ENCODE peak calls at places on chromosomes 4 and X, in eight cellular contexts. C is erythroblast, P is transverse colon, Z is testis, S is ovary, N is adrenal gland, H is prostate gland, A is uterus. J is an unnamed sample.

GRCh38 chrX:145694048-145694447 is 123.6 kb upstream of the SLITRK2 start:
- DNase-seq in N (no peak), H (no peak), P (no peak), A (no peak), Z (no peak), S (no peak), C (no peak), J (no peak)

GRCh38 chr4:1939664-1940509 is 68.7 kb downstream of the NSD2 start:
- DNase-seq in H (peak), S (no peak), A (no peak), P (no peak), N (peak), Z (no peak), C (no peak), J (no peak)

GRCh38 chrX:52271212-52271611 is 86.5 kb downstream of the MAGED4 start:
- DNase-seq in P (no peak), Z (peak), A (no peak), S (no peak), C (peak), H (no peak), N (no peak), J (no peak)

GRCh38 chr4:85734446-85734845 is 259.5 kb downstream of the ARHGAP24 start:
- DNase-seq in N (no peak), Z (peak), C (no peak), S (no peak), H (no peak), A (no peak), P (no peak), J (no peak)

GRCh38 chr4:17535906-17536305 is 20.9 kb downstream of the CLRN2 start:
- DNase-seq in N (no peak), C (peak), A (no peak), H (no peak), Z (peak), S (no peak), P (no peak), J (no peak)

GRCh38 chr4:130468340-130468739 is 1372.4 kb downstream of the C4orf33 start:
- DNase-seq in S (no peak), Z (no peak), H (no peak), C (no peak), A (no peak), P (no peak), N (no peak), J (no peak)

GRCh38 chrX:72245461-72246089 is 6.7 kb upstream of the ERCC6L start:
- DNase-seq in N (peak), Z (peak), C (peak), H (peak), A (no peak), S (peak), P (peak), J (peak)

GRCh38 chr4:25865586-25865985 is 2.8 kb upstream of the SEL1L3 start:
- DNase-seq in S (no peak), H (no peak), Z (no peak), P (peak), A (no peak), C (no peak), N (no peak), J (peak)

GRCh38 chr4:4849106-4849505 is 10.4 kb upstream of the MSX1 start:
- DNase-seq in C (no peak), N (no peak), H (no peak), Z (no peak), P (no peak), A (no peak), S (peak), J (no peak)

GRCh38 chr4:39526810-39527295 is 386 bp downstream of the UGDH start:
- DNase-seq in P (no peak), N (no peak), A (no peak), Z (peak), H (no peak), C (no peak), S (no peak), J (no peak)

GRCh38 chr4:161799687-161800086 is 364.1 kb downstream of the FSTL5 start:
- DNase-seq in C (no peak), H (no peak), P (no peak), Z (no peak), N (no peak), A (no peak), S (no peak), J (no peak)

GRCh38 chrX:21963226-21963625 is 22.7 kb downstream of the SMS start:
- DNase-seq in P (no peak), H (no peak), S (no peak), A (no peak), N (no peak), C (no peak), Z (no peak), J (no peak)

GRCh38 chr4:58359590-58359989 is 1249.4 kb upstream of the IGFBP7 start:
- DNase-seq in S (no peak), H (no peak), N (no peak), C (no peak), A (no peak), Z (no peak), P (no peak), J (no peak)

GRCh38 chr4:147735413-147736301 is 3.8 kb downstream of the ARHGAP10 start:
- DNase-seq in C (no peak), Z (no peak), H (no peak), S (no peak), P (no peak), A (no peak), N (no peak), J (no peak)

GRCh38 chrX:77918568-77918967 is 8.1 kb downstream of the ATP7A start:
- DNase-seq in C (no peak), Z (no peak), N (no peak), P (no peak), H (no peak), S (no peak), A (no peak), J (no peak)

GRCh38 chr4:147511005-147511660 is 30.2 kb downstream of the EDNRA start:
- DNase-seq in C (no peak), P (no peak), N (no peak), Z (no peak), S (no peak), H (no peak), A (no peak), J (no peak)

GRCh38 chr4:16205298-16206164 is 20.7 kb downstream of the TAPT1 start:
- DNase-seq in C (peak), P (no peak), Z (no peak), A (no peak), S (no peak), H (no peak), N (no peak), J (no peak)

GRCh38 chr4:166277406-166277805 is 404.4 kb downstream of the TLL1 start:
- DNase-seq in C (no peak), P (no peak), A (no peak), N (no peak), Z (no peak), H (no peak), S (no peak), J (no peak)

GRCh38 chr4:146243141-146243882 is 29.0 kb downstream of the REELD1 start:
- DNase-seq in H (no peak), C (peak), Z (peak), N (peak), S (peak), A (no peak), P (no peak), J (no peak)

GRCh38 chrX:34848281-34848680 is 94.3 kb upstream of the FAM47B start:
- DNase-seq in C (no peak), N (no peak), S (no peak), A (no peak), P (no peak), Z (no peak), H (no peak), J (no peak)

GRCh38 chr4:151671541-151672059 is 89.2 kb downstream of the GATB start:
- DNase-seq in A (no peak), H (no peak), S (no peak), C (peak), P (no peak), N (no peak), Z (peak), J (no peak)

GRCh38 chrX:5702890-5703289 is 525.8 kb downstream of the NLGN4X start:
- DNase-seq in P (no peak), C (no peak), Z (no peak), H (no peak), N (no peak), A (no peak), S (no peak), J (no peak)

GRCh38 chrX:37871626-37872302 is 24.4 kb upstream of the DYNLT3 start:
- DNase-seq in A (no peak), N (peak), H (no peak), Z (no peak), S (no peak), C (peak), P (no peak), J (no peak)

GRCh38 chr4:27066591-27066990 is 205.9 kb downstream of the STIM2 start:
- DNase-seq in A (no peak), C (no peak), H (peak), Z (no peak), N (peak), P (peak), S (no peak), J (no peak)

GRCh38 chr4:168124008-168124641 is 31.8 kb downstream of the ANXA10 start:
- DNase-seq in P (no peak), C (no peak), A (no peak), N (no peak), H (no peak), S (no peak), Z (no peak), J (no peak)

GRCh38 chrX:65451663-65452062 is 82.9 kb downstream of the LAS1L start:
- DNase-seq in A (no peak), C (peak), Z (peak), N (no peak), P (peak), S (no peak), H (no peak), J (no peak)

GRCh38 chr4:185115827-185116232 is 27.2 kb upstream of the SLC25A4 start:
- DNase-seq in A (peak), N (peak), H (peak), C (peak), Z (peak), S (peak), P (peak), J (peak)

GRCh38 chrX:16687514-16687913 is 25.0 kb downstream of the CTPS2 start:
- DNase-seq in S (no peak), H (no peak), Z (no peak), P (no peak), C (no peak), A (no peak), N (no peak), J (no peak)

GRCh38 chr4:82901129-82901718 is 689 bp downstream of the THAP9 start:
- DNase-seq in H (no peak), A (no peak), N (no peak), S (no peak), P (no peak), Z (no peak), C (no peak), J (no peak)

GRCh38 chrX:48101443-48101842 is 29.0 kb upstream of the SPACA5B start:
- DNase-seq in N (no peak), C (no peak), S (no peak), A (no peak), H (no peak), P (no peak), Z (no peak), J (no peak)

GRCh38 chr4:1601533-1601835 is 82.6 kb downstream of the FAM53A start:
- DNase-seq in N (no peak), H (no peak), A (no peak), S (no peak), C (no peak), Z (no peak), P (no peak), J (no peak)

GRCh38 chr4:122450847-122451246 is 5.7 kb downstream of the IL2 start:
- DNase-seq in Z (peak), S (no peak), H (no peak), N (no peak), C (peak), A (no peak), P (no peak), J (no peak)

GRCh38 chrX:111411591-111412371 is at the start of gene DCX:
- DNase-seq in H (no peak), P (no peak), S (no peak), N (no peak), Z (no peak), A (no peak), C (no peak), J (no peak)

GRCh38 chr4:8594097-8595038 is 1.8 kb downstream of the CPZ start:
- DNase-seq in H (peak), P (peak), Z (peak), N (peak), C (peak), A (peak), S (peak), J (peak)

GRCh38 chr4:94329933-94330332 is 12.7 kb downstream of the HPGDS start:
- DNase-seq in C (no peak), H (no peak), S (no peak), Z (no peak), N (no peak), A (no peak), P (no peak), J (no peak)

GRCh38 chr4:120085705-120086104 is 19.1 kb upstream of the MAD2L1 start:
- DNase-seq in N (no peak), S (no peak), A (no peak), P (no peak), H (no peak), C (no peak), Z (no peak), J (no peak)

GRCh38 chr4:8359193-8359592 is 81.3 kb downstream of the ACOX3 start:
- DNase-seq in Z (no peak), A (no peak), C (no peak), S (no peak), P (no peak), H (no peak), N (no peak), J (no peak)

GRCh38 chrX:132001127-132001526 is 22.0 kb upstream of the STK26 start:
- DNase-seq in P (no peak), C (no peak), Z (no peak), H (no peak), A (no peak), S (no peak), N (no peak), J (no peak)

GRCh38 chr4:3268395-3269104 is 19.6 kb downstream of the MSANTD1 start:
- DNase-seq in S (no peak), P (no peak), N (no peak), A (no peak), Z (no peak), H (no peak), C (no peak), J (peak)

GRCh38 chr4:144288011-144288903 is 147.7 kb upstream of the GYPA start:
- DNase-seq in H (no peak), S (no peak), N (no peak), Z (no peak), C (no peak), A (no peak), P (no peak), J (no peak)

GRCh38 chrX:40106677-40107290 is 9.0 kb upstream of the BCOR start:
- DNase-seq in H (no peak), Z (no peak), P (no peak), C (no peak), N (no peak), S (no peak), A (no peak), J (no peak)

GRCh38 chrX:40108959-40109287 is 11.2 kb upstream of the BCOR start:
- DNase-seq in H (peak), A (peak), P (peak), Z (peak), N (peak), C (peak), S (peak), J (peak)

GRCh38 chrX:40107291-40108083 is 9.7 kb upstream of the BCOR start:
- DNase-seq in S (peak), P (peak), A (peak), C (peak), H (peak), Z (peak), N (peak), J (peak)

GRCh38 chrX:40109288-40110008 is 11.7 kb upstream of the BCOR start:
- DNase-seq in C (peak), H (peak), N (peak), P (peak), A (peak), Z (peak), S (peak), J (peak)

DNA sequence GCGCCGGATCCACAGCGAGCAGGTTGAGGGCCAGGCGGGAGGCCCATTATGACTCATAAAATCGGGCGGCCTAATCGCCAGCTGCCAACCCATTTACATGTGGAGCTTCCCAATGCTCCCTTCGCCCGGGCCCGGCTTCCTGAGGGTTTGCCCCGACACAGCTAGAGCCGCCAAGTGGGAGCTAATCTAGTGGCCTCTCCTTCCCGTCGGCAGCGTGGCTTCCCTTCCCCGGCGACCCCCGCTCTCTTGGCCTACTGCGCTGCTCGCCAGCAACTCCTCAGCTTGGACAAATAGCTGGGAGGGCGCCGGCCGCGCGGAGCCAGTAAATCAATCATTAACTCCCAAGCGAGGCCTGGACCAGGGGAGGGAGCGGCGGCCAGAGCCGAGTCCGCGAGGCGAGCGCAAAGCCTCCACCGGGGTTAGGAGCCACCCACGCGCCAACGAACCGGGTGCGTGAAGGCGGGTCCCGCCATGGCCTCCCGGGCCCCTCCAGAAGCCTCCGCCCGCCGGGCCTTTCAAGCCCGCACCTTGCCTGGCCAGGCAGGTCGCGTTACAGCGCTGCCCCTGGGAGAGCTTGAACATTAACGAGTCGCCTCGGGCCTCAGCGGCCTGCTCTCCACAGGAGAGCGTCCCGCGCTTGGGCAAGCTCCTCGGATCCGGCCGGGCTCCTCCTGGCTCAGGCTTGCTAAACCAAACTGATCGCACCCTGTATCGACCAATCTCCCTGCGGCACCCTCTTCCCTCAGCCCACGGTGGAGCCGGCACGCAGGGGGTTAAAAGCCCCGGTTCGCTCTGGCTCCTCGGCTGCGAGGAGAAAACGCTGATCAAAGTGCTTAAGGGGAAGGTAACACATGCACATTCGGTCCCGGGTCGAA is 10.6 kb upstream of the BCOR start:
- DNase-seq in S (peak), C (peak), P (peak), Z (peak), H (peak), N (peak), A (peak), J (peak)
- TF ChIP-seq POLR2A in S (no peak), C (no peak), P (no peak), Z (no peak), H (no peak), N (no peak), A (no peak), J (no peak)

DNA sequence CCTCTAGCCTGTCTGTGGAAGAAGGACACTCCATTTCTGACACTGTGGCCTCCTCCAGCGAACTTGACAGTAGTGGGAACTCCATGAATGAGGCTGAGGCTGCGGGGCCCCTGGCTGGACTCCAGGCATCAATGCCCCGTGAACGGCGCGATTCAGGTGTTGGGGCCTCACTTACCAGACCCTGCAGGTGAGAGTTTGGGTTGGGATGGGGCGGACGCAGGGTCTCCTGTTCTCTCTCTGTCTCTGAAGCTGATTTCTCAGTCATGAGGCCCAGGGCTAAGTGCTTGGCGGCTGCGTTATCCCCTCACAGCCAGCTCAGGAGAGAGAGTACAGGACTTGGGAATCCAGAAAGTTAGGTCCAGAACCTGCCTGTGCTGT is 71.0 kb downstream of the STARD8 start:
- DNase-seq in P (no peak), A (no peak), H (no peak), C (no peak), Z (no peak), S (no peak), N (no peak), J (no peak)
- TF ChIP-seq POLR2A in P (no peak), A (no peak), H (no peak), C (no peak), Z (no peak), S (no peak), N (no peak), J (no peak)

GRCh38 chr4:153523171-153523757 is 57.1 kb downstream of the TMEM131L start:
- DNase-seq in C (no peak), A (no peak), S (no peak), N (no peak), H (no peak), Z (no peak), P (no peak), J (no peak)
- TF ChIP-seq POLR2A in C (no peak), A (no peak), S (no peak), N (no peak), H (no peak), Z (no peak), P (no peak), J (no peak)

DNA sequence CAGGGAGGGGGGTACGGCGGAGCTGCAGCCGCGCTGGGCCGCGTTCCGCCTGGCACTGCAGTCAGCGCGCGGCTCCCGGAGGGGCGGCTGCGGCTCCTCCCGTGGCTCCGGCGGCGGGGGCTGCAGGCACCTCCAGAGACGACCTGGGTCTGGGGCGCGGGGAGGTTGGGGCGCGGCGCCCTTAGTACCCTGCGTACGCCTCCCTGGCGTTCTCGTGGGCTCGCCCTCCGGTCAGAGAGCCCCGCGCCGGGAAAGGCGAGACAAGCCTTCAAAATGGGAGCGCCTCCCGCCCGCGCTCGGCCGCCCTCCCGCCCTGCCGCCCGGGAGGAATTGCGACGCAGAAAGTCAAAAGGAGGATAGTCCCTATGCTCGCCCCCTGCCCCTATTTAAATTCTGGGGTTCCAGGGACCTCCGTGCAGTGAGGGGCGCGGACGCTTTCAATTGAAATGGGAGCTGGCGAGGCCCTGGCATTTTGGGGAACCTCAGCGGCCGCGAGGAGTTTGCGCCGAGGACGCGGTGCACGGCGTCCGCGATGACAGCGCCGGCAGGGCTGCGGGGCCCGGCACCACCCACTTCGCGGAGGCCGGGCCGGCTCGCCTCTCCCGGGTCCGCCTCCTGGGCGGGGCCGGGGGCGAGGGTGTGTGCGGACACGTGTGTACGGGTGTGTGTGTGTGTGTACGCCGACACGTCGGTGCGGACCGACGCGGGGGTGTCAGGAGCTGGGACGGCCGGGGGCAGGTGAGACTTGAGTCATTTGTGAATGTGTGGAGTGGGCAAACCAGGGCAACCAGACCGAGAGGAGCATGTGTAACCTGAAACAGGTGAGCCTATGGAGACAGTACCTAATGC is 544 bp downstream of the HERC3 start:
- DNase-seq in S (peak), H (peak), P (peak), A (peak), Z (peak), N (peak), C (peak), J (peak)
- TF ChIP-seq POLR2A in S (peak), H (peak), P (peak), A (peak), Z (no peak), N (peak), C (peak), J (peak)

GRCh38 chr4:73066928-73067327 is 2.6 kb downstream of the COX18 start:
- DNase-seq in S (no peak), H (no peak), A (no peak), C (peak), Z (no peak), N (no peak), P (no peak), J (no peak)

GRCh38 chr4:73067971-73068394 is 1.5 kb downstream of the COX18 start:
- DNase-seq in Z (no peak), H (no peak), N (no peak), S (no peak), P (no peak), A (no peak), C (peak), J (no peak)

GRCh38 chr4:73068496-73069337 is 799 bp downstream of the COX18 start:
- DNase-seq in C (peak), A (no peak), S (no peak), H (no peak), P (peak), Z (no peak), N (no peak), J (no peak)

GRCh38 chr4:73070072-73070385 is 513 bp upstream of the COX18 start:
- DNase-seq in S (no peak), N (no peak), P (no peak), C (no peak), Z (no peak), H (no peak), A (no peak), J (no peak)

GRCh38 chr4:73069338-73070071 is at the start of gene COX18:
- DNase-seq in N (peak), P (peak), A (peak), S (peak), C (peak), Z (peak), H (peak), J (peak)
- TF ChIP-seq POLR2A in N (peak), P (peak), A (peak), S (peak), C (peak), Z (peak), H (peak), J (peak)